ENCODE peak calls at places on chromosomes 16 and 17, in six cellular contexts. One of them, this sample, is unnamed. For H3K9me3, the result is how much of the 10 kb centered on the place peaks cover.

GRCh38 chr17:30226878-30227277 is 8.6 kb downstream of the SLC6A4 start:
- DNase-seq in psoas muscle: no peak
- DNase-seq in effector memory CD4-positive, alpha-beta T cell: no peak
- DNase-seq in adrenal gland: no peak
- DNase-seq in SK-N-SH: no peak
- DNase-seq in A549: no peak
- DNase-seq in this sample: no peak

GRCh38 chr17:6213859-6214258 is 143.7 kb downstream of the WSCD1 start:
- DNase-seq in psoas muscle: no peak
- DNase-seq in effector memory CD4-positive, alpha-beta T cell: no peak
- DNase-seq in adrenal gland: no peak
- DNase-seq in SK-N-SH: no peak
- DNase-seq in A549: no peak
- DNase-seq in this sample: no peak

GRCh38 chr17:57264776-57265175 is 8.5 kb downstream of the MSI2 start:
- DNase-seq in psoas muscle: no peak
- DNase-seq in effector memory CD4-positive, alpha-beta T cell: no peak
- DNase-seq in adrenal gland: peak
- DNase-seq in SK-N-SH: no peak
- DNase-seq in A549: no peak
- DNase-seq in this sample: no peak

GRCh38 chr16:11627822-11628457 is 40.3 kb upstream of the SNN start:
- DNase-seq in psoas muscle: no peak
- DNase-seq in effector memory CD4-positive, alpha-beta T cell: no peak
- DNase-seq in adrenal gland: no peak
- DNase-seq in SK-N-SH: no peak
- DNase-seq in A549: no peak
- DNase-seq in this sample: no peak

GRCh38 chr17:78737332-78737731 is 44.7 kb downstream of the CYTH1 start:
- DNase-seq in psoas muscle: no peak
- DNase-seq in effector memory CD4-positive, alpha-beta T cell: no peak
- DNase-seq in adrenal gland: no peak
- DNase-seq in SK-N-SH: peak
- DNase-seq in A549: peak
- DNase-seq in this sample: no peak

GRCh38 chr16:88398874-88399178 is 16.1 kb downstream of the ZNF469 start:
- DNase-seq in psoas muscle: no peak
- DNase-seq in effector memory CD4-positive, alpha-beta T cell: no peak
- DNase-seq in adrenal gland: no peak
- DNase-seq in SK-N-SH: no peak
- DNase-seq in A549: no peak
- DNase-seq in this sample: no peak

GRCh38 chr16:2350500-2350899 is 10.0 kb upstream of the ABCA3 start:
- DNase-seq in psoas muscle: no peak
- DNase-seq in effector memory CD4-positive, alpha-beta T cell: no peak
- DNase-seq in adrenal gland: no peak
- DNase-seq in SK-N-SH: no peak
- DNase-seq in A549: no peak
- DNase-seq in this sample: no peak

GRCh38 chr16:23801387-23801786 is 34.4 kb upstream of the PRKCB start:
- DNase-seq in psoas muscle: peak
- DNase-seq in effector memory CD4-positive, alpha-beta T cell: peak
- DNase-seq in adrenal gland: peak
- DNase-seq in SK-N-SH: peak
- DNase-seq in A549: peak
- DNase-seq in this sample: peak

GRCh38 chr17:18235743-18236256 is 10.4 kb downstream of the LLGL1 start:
- DNase-seq in psoas muscle: peak
- DNase-seq in effector memory CD4-positive, alpha-beta T cell: no peak
- DNase-seq in adrenal gland: peak
- DNase-seq in SK-N-SH: no peak
- DNase-seq in A549: no peak
- DNase-seq in this sample: no peak

GRCh38 chr17:37147301-37147812 is 198.6 kb downstream of the AATF start:
- DNase-seq in psoas muscle: no peak
- DNase-seq in effector memory CD4-positive, alpha-beta T cell: no peak
- DNase-seq in adrenal gland: no peak
- DNase-seq in SK-N-SH: no peak
- DNase-seq in A549: peak
- DNase-seq in this sample: no peak

DNA sequence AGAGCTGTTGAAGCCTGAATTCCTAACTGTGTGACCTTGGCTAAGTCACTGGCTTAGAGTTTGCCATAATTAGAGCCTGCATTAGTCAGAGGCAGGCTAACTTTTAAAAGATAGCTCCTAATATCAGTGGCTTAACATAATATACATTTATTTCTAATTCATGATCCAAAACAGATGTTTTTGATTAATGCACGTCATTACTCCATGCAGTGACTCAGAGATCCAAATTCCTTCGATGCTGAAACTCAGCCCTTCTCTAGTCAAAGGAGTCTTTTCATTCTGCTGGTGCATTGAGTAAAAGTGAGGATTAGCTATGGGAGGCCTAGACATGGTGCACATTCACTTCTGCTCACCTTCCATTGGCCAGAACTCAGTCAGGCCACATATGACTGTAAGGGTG is 49.8 kb downstream of the IRX3 start:
- DNase-seq in psoas muscle: no peak
- DNase-seq in effector memory CD4-positive, alpha-beta T cell: no peak
- DNase-seq in adrenal gland: no peak
- DNase-seq in SK-N-SH: no peak
- DNase-seq in A549: no peak
- DNase-seq in this sample: no peak
- H3K9me3 ChIP-seq in psoas muscle: under half
- H3K9me3 ChIP-seq in effector memory CD4-positive, alpha-beta T cell: under half
- H3K9me3 ChIP-seq in adrenal gland: under half
- H3K9me3 ChIP-seq in SK-N-SH: under half
- H3K9me3 ChIP-seq in A549: under half
- H3K9me3 ChIP-seq in this sample: under half

GRCh38 chr17:77602062-77602746 is 356.3 kb upstream of the TNRC6C start:
- DNase-seq in psoas muscle: peak
- DNase-seq in effector memory CD4-positive, alpha-beta T cell: no peak
- DNase-seq in adrenal gland: peak
- DNase-seq in SK-N-SH: peak
- DNase-seq in A549: no peak
- DNase-seq in this sample: no peak
- H3K27ac ChIP-seq in psoas muscle: peak
- H3K27ac ChIP-seq in effector memory CD4-positive, alpha-beta T cell: no peak
- H3K27ac ChIP-seq in adrenal gland: peak
- H3K27ac ChIP-seq in SK-N-SH: no peak
- H3K27ac ChIP-seq in A549: peak
- H3K27ac ChIP-seq in this sample: no peak

GRCh38 chr16:26705346-26705745 is 361.4 kb upstream of the C16orf82 start:
- DNase-seq in psoas muscle: no peak
- DNase-seq in effector memory CD4-positive, alpha-beta T cell: no peak
- DNase-seq in adrenal gland: no peak
- DNase-seq in SK-N-SH: no peak
- DNase-seq in A549: no peak
- DNase-seq in this sample: no peak
- H3K9me3 ChIP-seq in psoas muscle: under half
- H3K9me3 ChIP-seq in effector memory CD4-positive, alpha-beta T cell: under half
- H3K9me3 ChIP-seq in adrenal gland: under half
- H3K9me3 ChIP-seq in SK-N-SH: under half
- H3K9me3 ChIP-seq in A549: under half
- H3K9me3 ChIP-seq in this sample: under half

GRCh38 chr16:33877-34707 is 19.3 kb downstream of the POLR3K start:
- DNase-seq in psoas muscle: no peak
- DNase-seq in effector memory CD4-positive, alpha-beta T cell: no peak
- DNase-seq in adrenal gland: no peak
- DNase-seq in SK-N-SH: no peak
- DNase-seq in A549: no peak
- DNase-seq in this sample: no peak
- H3K27ac ChIP-seq in psoas muscle: no peak
- H3K27ac ChIP-seq in effector memory CD4-positive, alpha-beta T cell: no peak
- H3K27ac ChIP-seq in adrenal gland: no peak
- H3K27ac ChIP-seq in SK-N-SH: no peak
- H3K27ac ChIP-seq in A549: no peak
- H3K27ac ChIP-seq in this sample: no peak

This sample was measured in CD4-positive, alpha-beta memory T cell.